ENCODE peak calls at places on chromosomes 2 and 18, in six cellular contexts. F, X, Y, B, N and G are unnamed samples.

GRCh38 chr2:40095003-40095402 is 315.9 kb upstream of the THUMPD2 start:
- DNase-seq in B (no peak), X (no peak), Y (peak; percentile 82), F (no peak), N (no peak), G (no peak)

GRCh38 chr2:219279916-219280516 is 850 bp downstream of the DNAJB2 start:
- DNase-seq in B (no peak), F (no peak), X (no peak), Y (no peak), N (no peak), G (no peak)

GRCh38 chr2:177078843-177079242 is 133.8 kb upstream of the HNRNPA3 start:
- DNase-seq in N (no peak), F (no peak), Y (no peak), B (no peak), X (no peak), G (no peak)

GRCh38 chr2:38045811-38046210 is 30.1 kb downstream of the CYP1B1 start:
- DNase-seq in F (no peak), B (no peak), Y (no peak), X (no peak), N (no peak), G (no peak)

GRCh38 chr2:142983174-142983573 is 105.7 kb downstream of the KYNU start:
- DNase-seq in Y (peak; percentile 1), X (no peak), N (no peak), F (no peak), B (no peak), G (no peak)

GRCh38 chr2:13652531-13653313 is 936.0 kb downstream of the TRIB2 start:
- DNase-seq in F (no peak), N (no peak), Y (peak; percentile 75), X (no peak), B (no peak), G (no peak)

GRCh38 chr2:221562226-221562625 is 9.9 kb downstream of the EPHA4 start:
- DNase-seq in N (no peak), Y (no peak), F (no peak), B (no peak), X (no peak), G (no peak)

GRCh38 chr2:4828682-4829374 is 863.4 kb upstream of the SOX11 start:
- DNase-seq in F (no peak), B (no peak), X (no peak), Y (no peak), N (no peak), G (no peak)

GRCh38 chr2:213545964-213546363 is 261.7 kb downstream of the SPAG16 start:
- DNase-seq in B (no peak), X (peak; percentile 4), Y (no peak), F (no peak), N (no peak), G (no peak)

GRCh38 chr18:62767321-62767720 is 52.0 kb downstream of the PHLPP1 start:
- DNase-seq in B (no peak), F (no peak), Y (peak; percentile 62), X (no peak), N (no peak), G (no peak)